ENCODE peak calls at places on chromosomes 12 and 14, in eight cellular contexts. X is OCI-LY7, C is tibial nerve, Y is cardiac muscle cell, K is fibroblast of lung, B is fibroblast of the aortic adventitia, N is AG10803, I is lower leg skin. S is an unnamed sample.

GRCh38 chr14:89669209-89669608 is 252.2 kb upstream of the FOXN3 start:
- DNase-seq in X (no peak), C (no peak), Y (no peak), K (no peak), B (no peak), N (no peak), I (no peak), S (no peak)

GRCh38 chr14:61573321-61573720 is 122.0 kb upstream of the HIF1A start:
- DNase-seq in X (no peak), C (no peak), Y (no peak), K (peak; percentile 68), B (peak; percentile 40), N (no peak), I (no peak), S (peak; percentile 69)

GRCh38 chr12:12819752-12820311 is 6.7 kb downstream of the DDX47 start:
- DNase-seq in X (no peak), C (no peak), Y (peak; percentile 87), K (peak; percentile 99), B (peak; percentile 96), N (peak; percentile 98), I (peak; percentile 73), S (peak; percentile 93)

GRCh38 chr14:71358209-71358931 is 451.1 kb downstream of the PCNX1 start:
- DNase-seq in X (no peak), C (no peak), Y (no peak), K (peak; percentile 54), B (no peak), N (no peak), I (no peak), S (no peak)

GRCh38 chr12:109609256-109609821 is 35.7 kb downstream of the MVK start:
- DNase-seq in X (no peak), C (no peak), Y (no peak), K (no peak), B (no peak), N (no peak), I (no peak), S (no peak)

GRCh38 chr14:105196228-105196960 is 15.3 kb upstream of the NUDT14 start:
- DNase-seq in X (no peak), C (no peak), Y (no peak), K (no peak), B (no peak), N (no peak), I (no peak), S (no peak)

GRCh38 chr14:30630248-30630647 is 8.1 kb downstream of the SCFD1 start:
- DNase-seq in X (no peak), C (no peak), Y (no peak), K (no peak), B (no peak), N (no peak), I (no peak), S (no peak)

GRCh38 chr14:69475194-69475818 is 9.2 kb upstream of the PLEKHD1 start:
- DNase-seq in X (peak; percentile 52), C (no peak), Y (peak; percentile 29), K (peak; percentile 7), B (no peak), N (no peak), I (peak; percentile 45), S (peak; percentile 24)

GRCh38 chr14:93085916-93086315 is 29.8 kb downstream of the ITPK1 start:
- DNase-seq in X (no peak), C (no peak), Y (no peak), K (peak; percentile 42), B (no peak), N (no peak), I (no peak), S (no peak)

GRCh38 chr14:19874842-19875241 is at the start of gene OR4K2:
- DNase-seq in X (no peak), C (no peak), Y (no peak), K (no peak), B (no peak), N (no peak), I (no peak), S (no peak)

GRCh38 chr14:19873178-19873577 is 1.8 kb upstream of the OR4K2 start:
- DNase-seq in X (no peak), C (no peak), Y (no peak), K (no peak), B (no peak), N (no peak), I (no peak), S (no peak)

DNA sequence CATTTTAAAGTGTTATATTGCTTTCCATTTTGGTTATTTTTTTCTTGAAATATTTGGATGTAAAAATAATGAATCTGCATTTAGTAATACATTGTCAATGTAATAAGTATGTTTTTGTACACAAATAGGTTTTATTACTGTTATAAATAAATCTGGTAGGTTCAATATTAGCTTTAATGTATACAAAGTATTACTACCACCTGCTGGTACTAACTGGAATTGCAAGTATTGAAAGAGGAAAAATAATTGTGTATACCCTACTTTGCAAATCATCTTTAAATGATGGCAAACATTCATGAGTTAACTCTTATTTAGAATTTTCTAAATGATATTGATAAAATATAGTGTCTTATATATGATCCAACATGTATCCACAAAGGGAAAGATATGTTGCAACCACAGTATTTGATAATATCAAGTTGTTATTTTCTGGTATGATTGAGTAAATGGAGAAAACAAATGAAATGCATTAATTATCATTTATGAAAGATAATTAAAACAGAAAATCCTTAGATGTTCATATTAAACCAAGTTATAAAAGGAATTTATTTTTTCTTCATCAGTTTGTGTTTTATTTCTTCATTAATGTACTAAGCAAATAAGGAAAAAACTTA is 3.2 kb downstream of the OR4K2 start:
- DNase-seq in X (peak; percentile 58), C (no peak), Y (no peak), K (no peak), B (peak; percentile 0), N (no peak), I (no peak), S (peak; percentile 24)
- TF ChIP-seq CTCF in X (peak; percentile 100), C (no peak), Y (peak; percentile 27), K (no peak), B (peak; percentile 15), N (peak; percentile 44), I (no peak), S (peak; percentile 59)

GRCh38 chr14:44507183-44507582 is at the start of gene FSCB:
- DNase-seq in X (no peak), C (no peak), Y (no peak), K (no peak), B (no peak), N (no peak), I (no peak), S (no peak)

DNA sequence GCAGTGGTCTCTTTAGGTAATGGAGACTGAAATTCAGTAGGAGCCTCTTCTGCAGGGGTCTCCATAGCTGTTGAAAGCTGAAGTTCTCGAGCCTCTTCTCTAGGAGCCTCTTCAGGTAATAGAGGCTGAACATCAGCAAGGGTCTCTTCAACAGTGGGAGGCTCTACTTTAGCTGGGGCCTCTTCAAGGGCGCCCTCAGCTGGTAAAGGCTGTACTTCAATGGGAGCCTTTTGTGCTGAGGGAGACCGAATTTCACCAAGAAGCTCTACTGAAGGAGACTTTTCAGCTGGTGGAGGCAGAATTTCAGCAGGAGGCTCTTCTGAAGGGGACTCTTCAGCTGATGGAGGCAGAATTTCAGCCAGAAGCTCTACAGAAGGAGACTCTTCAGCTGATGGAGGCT is 1.5 kb downstream of the FSCB start:
- DNase-seq in X (no peak), C (no peak), Y (no peak), K (no peak), B (no peak), N (no peak), I (no peak), S (no peak)
- TF ChIP-seq CTCF in X (peak; percentile 34), C (no peak), Y (no peak), K (no peak), B (no peak), N (no peak), I (no peak), S (no peak)

DNA sequence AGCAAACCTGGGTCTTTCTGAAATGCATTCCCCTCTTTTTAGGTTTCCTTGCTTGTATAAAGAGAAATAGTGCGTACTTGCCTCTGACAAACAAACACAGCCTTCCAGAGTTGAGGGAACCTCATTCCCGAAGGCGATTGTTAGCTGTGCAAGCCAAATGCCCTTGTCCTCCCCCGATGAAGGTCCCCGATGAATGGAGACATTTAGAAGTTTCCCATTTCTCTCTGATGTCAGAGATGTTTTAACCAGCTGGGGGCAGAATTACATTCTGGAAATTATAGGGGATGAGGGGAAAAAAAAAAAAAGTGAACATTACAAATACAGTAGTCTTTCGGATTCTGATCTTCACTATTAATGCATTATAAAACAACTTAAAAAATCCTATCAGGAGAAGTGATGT is 366.8 kb downstream of the VRK1 start:
- DNase-seq in X (no peak), C (no peak), Y (no peak), K (no peak), B (no peak), N (no peak), I (no peak), S (peak; percentile 1)
- TF ChIP-seq CTCF in X (no peak), C (no peak), Y (no peak), K (no peak), B (no peak), N (peak; percentile 26), I (no peak), S (no peak)

GRCh38 chr14:100827751-100828447 is 2.0 kb downstream of the MEG3 start:
- DNase-seq in X (no peak), C (no peak), Y (peak; percentile 75), K (peak; percentile 89), B (peak; percentile 79), N (peak; percentile 76), I (no peak), S (peak; percentile 74)
- TF ChIP-seq CTCF in X (no peak), C (peak; percentile 47), Y (peak; percentile 70), K (peak; percentile 58), B (peak; percentile 63), N (peak; percentile 56), I (no peak), S (peak; percentile 46)

DNA sequence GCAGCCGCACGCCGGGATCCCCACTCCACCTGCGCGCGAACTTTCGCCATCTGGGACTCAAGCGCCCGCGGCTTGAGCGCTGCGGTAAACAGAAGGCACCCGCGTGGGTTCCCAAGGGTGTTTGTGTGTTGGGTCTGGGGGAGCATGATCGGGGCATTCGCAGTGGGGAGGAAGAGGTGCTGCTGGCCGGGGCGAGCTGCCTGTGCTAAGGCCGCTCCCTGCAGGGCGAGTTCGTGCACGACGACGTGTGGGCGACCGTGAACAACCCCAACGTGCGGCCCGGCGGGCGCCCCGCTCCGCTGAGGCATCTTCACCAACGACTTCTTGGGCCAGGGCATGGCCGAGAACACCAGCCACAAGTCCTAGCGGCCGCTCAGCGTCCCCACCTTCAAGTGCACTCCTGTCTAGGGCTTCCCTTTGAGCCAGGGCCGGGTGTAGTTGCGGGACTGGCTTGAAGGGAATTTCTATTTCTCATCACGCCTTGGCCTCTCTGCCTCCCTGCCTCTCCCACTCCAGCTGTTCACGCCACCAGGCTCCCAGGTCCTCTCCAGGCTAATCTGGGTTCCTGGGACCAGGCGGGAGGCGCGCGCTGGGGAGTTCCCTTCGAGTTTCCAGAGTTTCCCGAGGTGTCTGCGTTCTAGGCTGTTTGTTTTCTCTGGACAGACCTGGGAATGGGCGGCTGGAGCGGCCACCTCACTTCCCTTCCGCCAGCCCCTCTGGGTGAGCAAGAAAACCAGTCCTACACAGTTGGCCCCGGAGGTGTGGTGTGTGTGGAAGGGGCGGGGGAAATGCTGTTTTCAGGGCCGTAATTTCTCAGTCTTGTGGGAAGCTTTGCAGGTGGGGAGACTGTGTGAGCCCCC is 417.8 kb upstream of the TMTC1 start:
- DNase-seq in X (no peak), C (no peak), Y (peak; percentile 38), K (peak; percentile 20), B (no peak), N (no peak), I (no peak), S (no peak)
- TF ChIP-seq CTCF in X (no peak), C (no peak), Y (peak; percentile 20), K (no peak), B (peak; percentile 10), N (no peak), I (no peak), S (no peak)